ENCODE peak calls at places on chromosomes 7 and 10, in six cellular contexts. One of them, this sample, is unnamed.

GRCh38 chr10:11685787-11686218 is 56.4 kb upstream of the ECHDC3 start:
- DNase-seq in A549: no peak
- DNase-seq in right lobe of liver: no peak
- DNase-seq in H54: no peak
- DNase-seq in sigmoid colon: peak; percentile 76
- DNase-seq in breast epithelium: peak; percentile 69
- DNase-seq in this sample: peak; percentile 88

GRCh38 chr7:151174246-151175046 is 7.0 kb upstream of the GBX1 start:
- DNase-seq in A549: no peak
- DNase-seq in right lobe of liver: no peak
- DNase-seq in H54: no peak
- DNase-seq in sigmoid colon: no peak
- DNase-seq in breast epithelium: no peak
- DNase-seq in this sample: peak; percentile 35

GRCh38 chr10:59900044-59900727 is 6.2 kb downstream of the CCDC6 start:
- DNase-seq in A549: no peak
- DNase-seq in right lobe of liver: no peak
- DNase-seq in H54: no peak
- DNase-seq in sigmoid colon: no peak
- DNase-seq in breast epithelium: no peak
- DNase-seq in this sample: no peak

GRCh38 chr10:118983263-118983662 is 46.3 kb upstream of the NANOS1 start:
- DNase-seq in A549: no peak
- DNase-seq in right lobe of liver: no peak
- DNase-seq in H54: no peak
- DNase-seq in sigmoid colon: no peak
- DNase-seq in breast epithelium: no peak
- DNase-seq in this sample: no peak

GRCh38 chr7:21454182-21454581 is 26.3 kb downstream of the SP4 start:
- DNase-seq in A549: no peak
- DNase-seq in right lobe of liver: no peak
- DNase-seq in H54: no peak
- DNase-seq in sigmoid colon: no peak
- DNase-seq in breast epithelium: no peak
- DNase-seq in this sample: peak; percentile 26

GRCh38 chr7:142795339-142795863 is 24.6 kb downstream of the PRSS2 start:
- DNase-seq in A549: no peak
- DNase-seq in right lobe of liver: no peak
- DNase-seq in H54: no peak
- DNase-seq in sigmoid colon: no peak
- DNase-seq in breast epithelium: no peak
- DNase-seq in this sample: no peak

GRCh38 chr7:92831716-92832622 is 4.4 kb downstream of the CDK6 start:
- DNase-seq in A549: peak; percentile 69
- DNase-seq in right lobe of liver: no peak
- DNase-seq in H54: peak; percentile 26
- DNase-seq in sigmoid colon: no peak
- DNase-seq in breast epithelium: no peak
- DNase-seq in this sample: no peak

GRCh38 chr7:129263168-129263567 is 38.3 kb downstream of the AHCYL2 start:
- DNase-seq in A549: no peak
- DNase-seq in right lobe of liver: no peak
- DNase-seq in H54: no peak
- DNase-seq in sigmoid colon: no peak
- DNase-seq in breast epithelium: no peak
- DNase-seq in this sample: no peak

GRCh38 chr10:124678566-124679240 is 65.5 kb downstream of the FAM53B start:
- DNase-seq in A549: no peak
- DNase-seq in right lobe of liver: peak; percentile 20
- DNase-seq in H54: no peak
- DNase-seq in sigmoid colon: no peak
- DNase-seq in breast epithelium: no peak
- DNase-seq in this sample: no peak

GRCh38 chr10:111967547-111967946 is 216.0 kb downstream of the GPAM start:
- DNase-seq in A549: no peak
- DNase-seq in right lobe of liver: no peak
- DNase-seq in H54: no peak
- DNase-seq in sigmoid colon: no peak
- DNase-seq in breast epithelium: no peak
- DNase-seq in this sample: no peak

GRCh38 chr10:69742928-69743602 is 58.6 kb upstream of the COL13A1 start:
- DNase-seq in A549: peak; percentile 43
- DNase-seq in right lobe of liver: no peak
- DNase-seq in H54: peak; percentile 47
- DNase-seq in sigmoid colon: no peak
- DNase-seq in breast epithelium: no peak
- DNase-seq in this sample: peak; percentile 7

GRCh38 chr7:149719050-149719899 is 54.1 kb downstream of the ZNF467 start:
- DNase-seq in A549: peak; percentile 35
- DNase-seq in right lobe of liver: no peak
- DNase-seq in H54: no peak
- DNase-seq in sigmoid colon: peak; percentile 57
- DNase-seq in breast epithelium: no peak
- DNase-seq in this sample: peak; percentile 34

GRCh38 chr10:130201043-130201380 is 64.8 kb downstream of the GLRX3 start:
- DNase-seq in A549: no peak
- DNase-seq in right lobe of liver: no peak
- DNase-seq in H54: no peak
- DNase-seq in sigmoid colon: no peak
- DNase-seq in breast epithelium: no peak
- DNase-seq in this sample: no peak

GRCh38 chr7:100573691-100574361 is at the start of gene SAP25:
- DNase-seq in A549: no peak
- DNase-seq in right lobe of liver: no peak
- DNase-seq in H54: no peak
- DNase-seq in sigmoid colon: no peak
- DNase-seq in breast epithelium: no peak
- DNase-seq in this sample: no peak

GRCh38 chr7:52500796-52501195 is 534.6 kb upstream of the POM121L12 start:
- DNase-seq in A549: no peak
- DNase-seq in right lobe of liver: no peak
- DNase-seq in H54: no peak
- DNase-seq in sigmoid colon: no peak
- DNase-seq in breast epithelium: no peak
- DNase-seq in this sample: no peak

DNA sequence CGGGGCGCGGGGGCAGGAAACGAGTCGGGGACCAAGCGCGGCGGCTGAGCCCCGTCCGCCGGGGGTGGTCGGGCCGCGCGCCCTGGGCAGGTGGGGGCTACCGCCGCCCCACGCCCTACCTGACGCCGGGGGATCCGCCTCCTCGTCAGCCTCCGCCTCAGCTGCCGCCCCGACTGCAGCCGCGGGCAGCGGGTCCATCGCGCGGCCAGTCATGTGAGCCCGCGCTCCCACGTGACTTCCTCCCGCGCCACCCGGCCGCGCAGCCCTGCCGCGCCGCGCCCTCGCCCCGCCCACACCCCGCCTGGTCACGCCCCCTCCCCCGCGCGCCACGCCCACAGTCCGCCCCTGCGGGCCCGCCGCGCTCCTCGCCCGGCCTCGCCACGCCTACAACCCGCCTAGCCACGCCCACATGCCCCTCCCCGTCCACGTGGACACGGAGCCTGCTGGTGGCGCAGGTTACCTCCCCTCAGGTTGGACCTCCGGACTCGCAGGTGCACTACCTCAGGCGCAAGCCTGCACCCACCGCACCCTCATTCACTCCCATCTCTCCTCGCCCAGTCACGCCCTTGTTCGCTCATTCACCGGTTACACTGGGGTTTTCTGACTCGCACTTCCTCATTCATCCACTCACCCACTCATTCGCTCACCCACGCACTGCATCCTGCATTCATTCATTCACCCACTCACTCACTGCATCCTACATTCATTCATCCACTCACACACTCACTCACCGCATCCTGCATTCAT is at the start of gene SNX8:
- DNase-seq in A549: peak; percentile 92
- DNase-seq in right lobe of liver: peak; percentile 97
- DNase-seq in H54: peak; percentile 100
- DNase-seq in sigmoid colon: peak; percentile 93
- DNase-seq in breast epithelium: peak; percentile 82
- DNase-seq in this sample: peak; percentile 93
- TF ChIP-seq POLR2A in A549: peak; percentile 69
- TF ChIP-seq POLR2A in right lobe of liver: peak; percentile 74
- TF ChIP-seq POLR2A in H54: peak; percentile 94
- TF ChIP-seq POLR2A in sigmoid colon: no peak
- TF ChIP-seq POLR2A in breast epithelium: no peak
- TF ChIP-seq POLR2A in this sample: peak; percentile 51

GRCh38 chr10:126243306-126243705 is 145.0 kb downstream of the ADAM12 start:
- DNase-seq in A549: no peak
- DNase-seq in right lobe of liver: no peak
- DNase-seq in H54: no peak
- DNase-seq in sigmoid colon: no peak
- DNase-seq in breast epithelium: no peak
- DNase-seq in this sample: no peak
- TF ChIP-seq POLR2A in A549: no peak
- TF ChIP-seq POLR2A in right lobe of liver: no peak
- TF ChIP-seq POLR2A in H54: no peak
- TF ChIP-seq POLR2A in sigmoid colon: no peak
- TF ChIP-seq POLR2A in breast epithelium: no peak
- TF ChIP-seq POLR2A in this sample: no peak

DNA sequence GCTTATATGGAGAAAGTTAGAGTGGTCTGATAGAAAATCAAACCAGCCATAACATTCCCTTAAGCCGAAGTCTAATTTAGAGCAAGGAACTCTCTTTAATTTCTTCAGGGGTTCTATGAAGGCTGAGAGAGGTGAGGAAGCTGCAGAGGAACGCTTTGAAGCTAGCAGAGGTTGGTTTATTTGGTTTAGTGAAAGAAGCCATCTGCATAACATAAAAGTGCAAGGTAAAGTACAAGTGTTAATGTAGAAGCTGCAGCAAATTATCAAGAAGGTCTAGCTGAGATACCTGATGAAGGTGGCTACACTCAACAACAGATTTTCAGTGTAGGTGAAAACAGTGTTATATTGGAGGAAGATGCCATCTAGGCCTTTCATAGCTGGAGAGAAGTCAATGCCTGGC is 54.0 kb downstream of the ST7 start:
- DNase-seq in A549: no peak
- DNase-seq in right lobe of liver: no peak
- DNase-seq in H54: no peak
- DNase-seq in sigmoid colon: no peak
- DNase-seq in breast epithelium: no peak
- DNase-seq in this sample: no peak
- TF ChIP-seq POLR2A in A549: no peak
- TF ChIP-seq POLR2A in right lobe of liver: no peak
- TF ChIP-seq POLR2A in H54: no peak
- TF ChIP-seq POLR2A in sigmoid colon: no peak
- TF ChIP-seq POLR2A in breast epithelium: no peak
- TF ChIP-seq POLR2A in this sample: no peak

GRCh38 chr10:26858707-26859034 is 2.1 kb downstream of the ABI1 start:
- DNase-seq in A549: no peak
- DNase-seq in right lobe of liver: no peak
- DNase-seq in H54: no peak
- DNase-seq in sigmoid colon: no peak
- DNase-seq in breast epithelium: no peak
- DNase-seq in this sample: peak; percentile 53
- TF ChIP-seq POLR2A in A549: no peak
- TF ChIP-seq POLR2A in right lobe of liver: no peak
- TF ChIP-seq POLR2A in H54: no peak
- TF ChIP-seq POLR2A in sigmoid colon: no peak
- TF ChIP-seq POLR2A in breast epithelium: no peak
- TF ChIP-seq POLR2A in this sample: no peak

GRCh38 chr7:4698707-4699275 is 16.7 kb downstream of the FOXK1 start:
- DNase-seq in A549: no peak
- DNase-seq in right lobe of liver: peak; percentile 14
- DNase-seq in H54: no peak
- DNase-seq in sigmoid colon: no peak
- DNase-seq in breast epithelium: no peak
- DNase-seq in this sample: no peak

GRCh38 chr7:4703532-4703931 is 21.4 kb downstream of the FOXK1 start:
- DNase-seq in A549: no peak
- DNase-seq in right lobe of liver: no peak
- DNase-seq in H54: no peak
- DNase-seq in sigmoid colon: no peak
- DNase-seq in breast epithelium: no peak
- DNase-seq in this sample: no peak

GRCh38 chr7:4699897-4700296 is 17.8 kb downstream of the FOXK1 start:
- DNase-seq in A549: no peak
- DNase-seq in right lobe of liver: peak; percentile 16
- DNase-seq in H54: no peak
- DNase-seq in sigmoid colon: no peak
- DNase-seq in breast epithelium: no peak
- DNase-seq in this sample: no peak

GRCh38 chr7:4702961-4703512 is 20.9 kb downstream of the FOXK1 start:
- DNase-seq in A549: no peak
- DNase-seq in right lobe of liver: no peak
- DNase-seq in H54: no peak
- DNase-seq in sigmoid colon: no peak
- DNase-seq in breast epithelium: no peak
- DNase-seq in this sample: no peak

DNA sequence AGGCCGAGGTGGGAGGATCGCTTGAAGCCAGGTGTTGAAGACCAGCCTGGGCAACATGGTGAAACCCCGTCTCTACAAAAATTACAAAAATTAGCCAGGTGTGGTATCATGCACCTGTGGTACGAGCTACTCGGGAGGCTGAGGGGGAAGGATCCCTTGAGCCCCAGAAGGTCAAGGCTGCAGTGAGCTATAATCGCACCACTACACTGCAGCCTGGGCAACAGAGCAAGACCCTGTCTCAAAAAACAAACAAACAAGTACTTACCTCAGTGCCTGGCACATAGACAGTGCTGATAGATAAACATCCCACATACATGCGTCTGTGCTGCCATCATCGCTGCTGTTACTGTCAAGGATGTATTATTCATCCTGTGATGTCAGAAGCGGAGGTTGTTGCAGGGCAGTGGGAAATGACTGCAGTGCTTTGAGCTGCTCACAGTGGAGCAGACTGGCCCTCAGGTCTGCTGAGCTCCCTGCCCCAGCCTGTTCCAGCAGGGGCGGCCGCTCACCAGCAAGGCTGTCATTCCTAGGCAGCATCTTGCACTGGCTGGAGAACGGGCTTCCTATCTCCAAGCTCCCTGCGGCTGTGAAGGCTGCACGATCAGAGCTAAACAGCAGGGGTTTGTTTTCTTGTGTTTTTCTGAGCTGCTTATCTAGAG is 18.6 kb downstream of the FOXK1 start:
- DNase-seq in A549: peak; percentile 60
- DNase-seq in right lobe of liver: peak; percentile 37
- DNase-seq in H54: peak; percentile 65
- DNase-seq in sigmoid colon: no peak
- DNase-seq in breast epithelium: no peak
- DNase-seq in this sample: peak; percentile 13
- TF ChIP-seq POLR2A in A549: no peak
- TF ChIP-seq POLR2A in right lobe of liver: no peak
- TF ChIP-seq POLR2A in H54: no peak
- TF ChIP-seq POLR2A in sigmoid colon: no peak
- TF ChIP-seq POLR2A in breast epithelium: no peak
- TF ChIP-seq POLR2A in this sample: no peak